ENCODE peak calls at places on chromosomes 3 and 15, in four cellular contexts. One of them, this sample, is unnamed.

GRCh38 chr3:196274585-196274984 is 12.9 kb downstream of the PCYT1A start:
- DNase-seq in epithelial cell of esophagus: peak; percentile 62
- DNase-seq in cardiac muscle cell: no peak
- DNase-seq in BJ: no peak
- DNase-seq in this sample: no peak

GRCh38 chr3:12588674-12589054 is 31.8 kb downstream of the MKRN2 start:
- DNase-seq in epithelial cell of esophagus: no peak
- DNase-seq in cardiac muscle cell: no peak
- DNase-seq in BJ: no peak
- DNase-seq in this sample: no peak

GRCh38 chr15:51155906-51156305 is 61.2 kb upstream of the TNFAIP8L3 start:
- DNase-seq in epithelial cell of esophagus: no peak
- DNase-seq in cardiac muscle cell: no peak
- DNase-seq in BJ: no peak
- DNase-seq in this sample: no peak

GRCh38 chr3:154324919-154325318 is 632 bp upstream of the DHX36 start:
- DNase-seq in epithelial cell of esophagus: no peak
- DNase-seq in cardiac muscle cell: peak; percentile 21
- DNase-seq in BJ: no peak
- DNase-seq in this sample: no peak

GRCh38 chr3:52322466-52322865 is 6.3 kb downstream of the DNAH1 start:
- DNase-seq in epithelial cell of esophagus: no peak
- DNase-seq in cardiac muscle cell: no peak
- DNase-seq in BJ: no peak
- DNase-seq in this sample: no peak

GRCh38 chr3:87509401-87509800 is 233.0 kb upstream of the POU1F1 start:
- DNase-seq in epithelial cell of esophagus: no peak
- DNase-seq in cardiac muscle cell: no peak
- DNase-seq in BJ: no peak
- DNase-seq in this sample: no peak

GRCh38 chr3:8891328-8891727 is 71.9 kb downstream of the RAD18 start:
- DNase-seq in epithelial cell of esophagus: no peak
- DNase-seq in cardiac muscle cell: no peak
- DNase-seq in BJ: no peak
- DNase-seq in this sample: no peak

GRCh38 chr3:48989796-48990635 is at the start of gene P4HTM:
- DNase-seq in epithelial cell of esophagus: peak; percentile 75
- DNase-seq in cardiac muscle cell: peak; percentile 97
- DNase-seq in BJ: peak; percentile 75
- DNase-seq in this sample: peak; percentile 63

GRCh38 chr3:108130705-108131104 is 39.9 kb upstream of the CD47 start:
- DNase-seq in epithelial cell of esophagus: peak; percentile 79
- DNase-seq in cardiac muscle cell: no peak
- DNase-seq in BJ: no peak
- DNase-seq in this sample: no peak

GRCh38 chr3:45927881-45928280 is 15.4 kb upstream of the CXCR6 start:
- DNase-seq in epithelial cell of esophagus: no peak
- DNase-seq in cardiac muscle cell: no peak
- DNase-seq in BJ: no peak
- DNase-seq in this sample: no peak

GRCh38 chr3:31461441-31461840 is 71.3 kb upstream of the STT3B start:
- DNase-seq in epithelial cell of esophagus: no peak
- DNase-seq in cardiac muscle cell: no peak
- DNase-seq in BJ: no peak
- DNase-seq in this sample: no peak

GRCh38 chr3:38627956-38628355 is 21.5 kb downstream of the SCN5A start:
- DNase-seq in epithelial cell of esophagus: no peak
- DNase-seq in cardiac muscle cell: no peak
- DNase-seq in BJ: no peak
- DNase-seq in this sample: peak; percentile 40

GRCh38 chr3:128456776-128457715 is 9.6 kb downstream of the DNAJB8 start:
- DNase-seq in epithelial cell of esophagus: no peak
- DNase-seq in cardiac muscle cell: no peak
- DNase-seq in BJ: no peak
- DNase-seq in this sample: no peak

GRCh38 chr15:90104551-90104950 is 2.3 kb upstream of the IDH2 start:
- DNase-seq in epithelial cell of esophagus: peak; percentile 75
- DNase-seq in cardiac muscle cell: no peak
- DNase-seq in BJ: no peak
- DNase-seq in this sample: no peak

GRCh38 chr3:187628169-187628568 is 42.0 kb downstream of the SST start:
- DNase-seq in epithelial cell of esophagus: no peak
- DNase-seq in cardiac muscle cell: no peak
- DNase-seq in BJ: no peak
- DNase-seq in this sample: no peak

GRCh38 chr15:62881056-62881455 is 161.5 kb upstream of the TPM1 start:
- DNase-seq in epithelial cell of esophagus: no peak
- DNase-seq in cardiac muscle cell: no peak
- DNase-seq in BJ: no peak
- DNase-seq in this sample: no peak

GRCh38 chr15:89114974-89115373 is 26.7 kb downstream of the ABHD2 start:
- DNase-seq in epithelial cell of esophagus: peak; percentile 40
- DNase-seq in cardiac muscle cell: peak; percentile 76
- DNase-seq in BJ: no peak
- DNase-seq in this sample: no peak

GRCh38 chr3:135792174-135792573 is 173.4 kb upstream of the PPP2R3A start:
- DNase-seq in epithelial cell of esophagus: no peak
- DNase-seq in cardiac muscle cell: no peak
- DNase-seq in BJ: no peak
- DNase-seq in this sample: peak; percentile 14

GRCh38 chr15:41975679-41976078 is 3.3 kb upstream of the EHD4 start:
- DNase-seq in epithelial cell of esophagus: no peak
- DNase-seq in cardiac muscle cell: no peak
- DNase-seq in BJ: no peak
- DNase-seq in this sample: no peak

GRCh38 chr15:101320501-101321052 is 25.5 kb upstream of the SNRPA1 start:
- DNase-seq in epithelial cell of esophagus: peak; percentile 33
- DNase-seq in cardiac muscle cell: peak; percentile 81
- DNase-seq in BJ: no peak
- DNase-seq in this sample: no peak

GRCh38 chr3:51729005-51729633 is 22.3 kb downstream of the GRM2 start:
- DNase-seq in epithelial cell of esophagus: peak; percentile 47
- DNase-seq in cardiac muscle cell: no peak
- DNase-seq in BJ: no peak
- DNase-seq in this sample: no peak

GRCh38 chr3:192928720-192929119 is 11.1 kb upstream of the MB21D2 start:
- DNase-seq in epithelial cell of esophagus: no peak
- DNase-seq in cardiac muscle cell: no peak
- DNase-seq in BJ: no peak
- DNase-seq in this sample: no peak

GRCh38 chr3:129238945-129239705 is 10.3 kb upstream of the COPG1 start:
- DNase-seq in epithelial cell of esophagus: peak; percentile 81
- DNase-seq in cardiac muscle cell: peak; percentile 74
- DNase-seq in BJ: no peak
- DNase-seq in this sample: no peak

GRCh38 chr3:111764645-111765091 is 94.4 kb upstream of the PHLDB2 start:
- DNase-seq in epithelial cell of esophagus: peak; percentile 77
- DNase-seq in cardiac muscle cell: peak; percentile 48
- DNase-seq in BJ: no peak
- DNase-seq in this sample: no peak
- TF ChIP-seq CTCF in epithelial cell of esophagus: peak; percentile 37
- TF ChIP-seq CTCF in cardiac muscle cell: no peak
- TF ChIP-seq CTCF in BJ: no peak
- TF ChIP-seq CTCF in this sample: no peak

DNA sequence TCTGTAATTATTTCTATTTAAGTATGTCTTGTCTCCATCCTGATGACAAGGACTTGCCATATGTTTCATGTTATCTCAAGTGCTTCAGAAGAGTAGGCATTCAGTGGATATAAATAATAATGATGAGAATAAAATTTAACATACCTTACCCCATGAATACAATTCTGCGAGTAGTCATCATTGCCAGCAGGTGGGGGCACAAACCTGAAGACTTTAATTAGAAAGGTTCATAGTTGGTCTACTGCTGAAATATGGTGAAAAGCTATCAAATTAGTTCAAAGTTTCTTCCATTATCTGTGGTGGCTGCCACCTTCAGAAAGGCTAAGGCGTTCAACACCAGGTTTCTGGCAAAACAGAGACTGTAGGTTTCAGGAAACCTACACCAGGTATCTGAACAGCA is 100.9 kb downstream of the P3H2 start:
- DNase-seq in epithelial cell of esophagus: no peak
- DNase-seq in cardiac muscle cell: no peak
- DNase-seq in BJ: no peak
- DNase-seq in this sample: no peak
- TF ChIP-seq CTCF in epithelial cell of esophagus: peak; percentile 3
- TF ChIP-seq CTCF in cardiac muscle cell: no peak
- TF ChIP-seq CTCF in BJ: no peak
- TF ChIP-seq CTCF in this sample: no peak

GRCh38 chr15:40052604-40053003 is 13.6 kb upstream of the SRP14 start:
- DNase-seq in epithelial cell of esophagus: no peak
- DNase-seq in cardiac muscle cell: no peak
- DNase-seq in BJ: no peak
- DNase-seq in this sample: no peak

GRCh38 chr15:40054056-40054745 is 15.2 kb upstream of the SRP14 start:
- DNase-seq in epithelial cell of esophagus: no peak
- DNase-seq in cardiac muscle cell: no peak
- DNase-seq in BJ: no peak
- DNase-seq in this sample: no peak

GRCh38 chr15:40051616-40052415 is 12.8 kb upstream of the SRP14 start:
- DNase-seq in epithelial cell of esophagus: no peak
- DNase-seq in cardiac muscle cell: no peak
- DNase-seq in BJ: no peak
- DNase-seq in this sample: no peak

GRCh38 chr15:40054746-40055575 is 16.0 kb upstream of the SRP14 start:
- DNase-seq in epithelial cell of esophagus: no peak
- DNase-seq in cardiac muscle cell: no peak
- DNase-seq in BJ: no peak
- DNase-seq in this sample: no peak

GRCh38 chr15:40053234-40054055 is 14.5 kb upstream of the SRP14 start:
- DNase-seq in epithelial cell of esophagus: no peak
- DNase-seq in cardiac muscle cell: no peak
- DNase-seq in BJ: no peak
- DNase-seq in this sample: no peak
- TF ChIP-seq CTCF in epithelial cell of esophagus: no peak
- TF ChIP-seq CTCF in cardiac muscle cell: no peak
- TF ChIP-seq CTCF in BJ: no peak
- TF ChIP-seq CTCF in this sample: no peak

GRCh38 chr15:52783191-52783829 is 6.8 kb downstream of the ONECUT1 start:
- DNase-seq in epithelial cell of esophagus: no peak
- DNase-seq in cardiac muscle cell: peak; percentile 33
- DNase-seq in BJ: no peak
- DNase-seq in this sample: peak; percentile 67

GRCh38 chr15:52785672-52786406 is 4.3 kb downstream of the ONECUT1 start:
- DNase-seq in epithelial cell of esophagus: no peak
- DNase-seq in cardiac muscle cell: no peak
- DNase-seq in BJ: no peak
- DNase-seq in this sample: no peak

GRCh38 chr15:52784799-52785671 is 5.1 kb downstream of the ONECUT1 start:
- DNase-seq in epithelial cell of esophagus: no peak
- DNase-seq in cardiac muscle cell: no peak
- DNase-seq in BJ: no peak
- DNase-seq in this sample: peak; percentile 49

GRCh38 chr15:52782514-52782913 is 7.6 kb downstream of the ONECUT1 start:
- DNase-seq in epithelial cell of esophagus: no peak
- DNase-seq in cardiac muscle cell: no peak
- DNase-seq in BJ: no peak
- DNase-seq in this sample: no peak

DNA sequence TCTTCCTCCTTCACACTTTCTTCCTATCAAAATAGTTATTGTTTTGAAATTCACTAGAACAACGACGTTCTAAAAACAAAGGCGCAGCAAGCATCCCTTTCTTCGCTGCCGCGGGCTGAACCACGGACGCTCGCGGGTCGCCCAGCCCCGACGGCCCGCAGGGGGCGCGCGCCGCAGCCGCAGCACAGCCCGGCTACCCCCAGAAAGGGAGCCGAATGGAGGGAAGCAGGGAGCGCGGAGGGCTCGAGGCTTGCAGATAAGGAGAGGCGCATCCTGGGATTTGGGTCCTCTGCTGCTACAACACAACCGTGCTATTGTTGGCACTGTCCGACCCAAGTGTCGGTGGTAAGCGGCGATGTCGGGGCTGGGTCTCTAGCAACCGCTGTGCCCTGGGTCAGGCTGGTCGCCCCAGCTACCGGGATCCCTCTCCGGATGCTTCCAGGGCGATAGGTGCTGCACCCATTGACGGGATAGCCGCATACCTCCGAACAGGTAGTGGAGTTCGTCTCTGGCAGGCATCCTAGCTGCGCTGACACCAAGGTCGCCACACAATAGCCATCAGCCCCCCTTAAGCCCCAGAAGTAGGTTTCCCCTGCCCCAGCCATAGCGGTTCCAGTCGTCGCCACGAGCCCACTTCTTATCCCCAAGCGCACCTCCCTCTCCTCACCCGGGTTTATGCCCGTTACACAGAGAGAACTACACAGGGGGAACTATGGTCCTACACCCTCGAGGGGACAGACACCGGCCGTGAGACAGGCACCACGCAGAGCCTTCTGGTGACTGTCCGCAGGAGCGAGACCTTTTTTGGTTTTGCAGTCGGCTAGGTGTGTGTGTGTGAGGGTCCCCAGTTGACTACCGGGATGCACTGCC is 6.0 kb downstream of the ONECUT1 start:
- DNase-seq in epithelial cell of esophagus: no peak
- DNase-seq in cardiac muscle cell: peak; percentile 27
- DNase-seq in BJ: no peak
- DNase-seq in this sample: peak; percentile 72
- TF ChIP-seq CTCF in epithelial cell of esophagus: no peak
- TF ChIP-seq CTCF in cardiac muscle cell: peak; percentile 67
- TF ChIP-seq CTCF in BJ: peak; percentile 2
- TF ChIP-seq CTCF in this sample: peak; percentile 82

GRCh38 chr3:58335432-58335947 is 2.8 kb downstream of the PXK start:
- DNase-seq in epithelial cell of esophagus: no peak
- DNase-seq in cardiac muscle cell: no peak
- DNase-seq in BJ: no peak
- DNase-seq in this sample: no peak

GRCh38 chr3:58331593-58332152 is 1.0 kb upstream of the PXK start:
- DNase-seq in epithelial cell of esophagus: no peak
- DNase-seq in cardiac muscle cell: no peak
- DNase-seq in BJ: no peak
- DNase-seq in this sample: no peak

GRCh38 chr3:58332575-58333179 is at the start of gene PXK:
- DNase-seq in epithelial cell of esophagus: peak; percentile 79
- DNase-seq in cardiac muscle cell: peak; percentile 88
- DNase-seq in BJ: no peak
- DNase-seq in this sample: peak; percentile 58

GRCh38 chr3:58334013-58334321 is 1.3 kb downstream of the PXK start:
- DNase-seq in epithelial cell of esophagus: no peak
- DNase-seq in cardiac muscle cell: no peak
- DNase-seq in BJ: no peak
- DNase-seq in this sample: no peak

GRCh38 chr3:58333206-58334012 is 717 bp downstream of the PXK start:
- DNase-seq in epithelial cell of esophagus: peak; percentile 26
- DNase-seq in cardiac muscle cell: peak; percentile 29
- DNase-seq in BJ: no peak
- DNase-seq in this sample: peak; percentile 12
- TF ChIP-seq CTCF in epithelial cell of esophagus: no peak
- TF ChIP-seq CTCF in cardiac muscle cell: peak; percentile 16
- TF ChIP-seq CTCF in BJ: no peak
- TF ChIP-seq CTCF in this sample: no peak

This sample was measured in neural crest cell.